ENCODE peak calls at places on chromosomes 12 and 14, in ten cellular contexts. J, P, C, Z, S, N, K, U, Y and M are unnamed samples.

GRCh38 chr14:96671218-96671617 is 126.0 kb upstream of the VRK1 start:
- DNase-seq in J (no peak), P (no peak), C (no peak), Z (no peak), S (no peak), N (no peak), K (no peak), U (no peak), Y (no peak), M (no peak)

GRCh38 chr12:42346603-42347002 is 20.6 kb downstream of the PPHLN1 start:
- DNase-seq in J (no peak), P (no peak), C (no peak), Z (no peak), S (no peak), N (no peak), K (no peak), U (no peak), Y (no peak), M (no peak)

GRCh38 chr12:124555168-124555928 is 12.1 kb downstream of the NCOR2 start:
- DNase-seq in J (no peak), P (no peak), C (no peak), Z (no peak), S (no peak), N (no peak), K (no peak), U (no peak), Y (no peak), M (no peak)

GRCh38 chr14:69711065-69711464 is 55.9 kb upstream of the SRSF5 start:
- DNase-seq in J (no peak), P (no peak), C (no peak), Z (peak; percentile 41), S (no peak), N (no peak), K (no peak), U (peak; percentile 33), Y (no peak), M (no peak)

GRCh38 chr12:57603758-57604453 is 718 bp upstream of the DTX3 start:
- DNase-seq in J (no peak), P (no peak), C (peak; percentile 89), Z (peak; percentile 78), S (no peak), N (peak; percentile 48), K (no peak), U (peak; percentile 63), Y (no peak), M (no peak)

GRCh38 chr12:54569072-54569471 is 19.4 kb downstream of the PPP1R1A start:
- DNase-seq in J (no peak), P (no peak), C (no peak), Z (no peak), S (no peak), N (no peak), K (no peak), U (no peak), Y (no peak), M (no peak)

GRCh38 chr12:70400124-70400523 is 34.0 kb downstream of the KCNMB4 start:
- DNase-seq in J (no peak), P (no peak), C (no peak), Z (no peak), S (no peak), N (no peak), K (no peak), U (no peak), Y (no peak), M (no peak)

GRCh38 chr14:24310666-24311604 is at the start of gene LTB4R:
- DNase-seq in J (no peak), P (no peak), C (no peak), Z (peak; percentile 90), S (peak; percentile 60), N (peak; percentile 81), K (no peak), U (peak; percentile 77), Y (peak; percentile 31), M (no peak)

GRCh38 chr14:58828298-58828697 is 190.5 kb downstream of the DACT1 start:
- DNase-seq in J (no peak), P (no peak), C (no peak), Z (no peak), S (no peak), N (no peak), K (no peak), U (no peak), Y (no peak), M (no peak)

GRCh38 chr14:58824106-58824505 is 186.3 kb downstream of the DACT1 start:
- DNase-seq in J (no peak), P (no peak), C (no peak), Z (peak; percentile 52), S (no peak), N (no peak), K (no peak), U (no peak), Y (no peak), M (no peak)

GRCh38 chr14:58824796-58825195 is 187.0 kb downstream of the DACT1 start:
- DNase-seq in J (no peak), P (no peak), C (no peak), Z (no peak), S (no peak), N (no peak), K (no peak), U (no peak), Y (no peak), M (no peak)

GRCh38 chr14:58829594-58829993 is 191.8 kb downstream of the DACT1 start:
- DNase-seq in J (no peak), P (peak; percentile 32), C (no peak), Z (peak; percentile 10), S (no peak), N (peak; percentile 29), K (no peak), U (peak; percentile 37), Y (peak; percentile 18), M (no peak)

DNA sequence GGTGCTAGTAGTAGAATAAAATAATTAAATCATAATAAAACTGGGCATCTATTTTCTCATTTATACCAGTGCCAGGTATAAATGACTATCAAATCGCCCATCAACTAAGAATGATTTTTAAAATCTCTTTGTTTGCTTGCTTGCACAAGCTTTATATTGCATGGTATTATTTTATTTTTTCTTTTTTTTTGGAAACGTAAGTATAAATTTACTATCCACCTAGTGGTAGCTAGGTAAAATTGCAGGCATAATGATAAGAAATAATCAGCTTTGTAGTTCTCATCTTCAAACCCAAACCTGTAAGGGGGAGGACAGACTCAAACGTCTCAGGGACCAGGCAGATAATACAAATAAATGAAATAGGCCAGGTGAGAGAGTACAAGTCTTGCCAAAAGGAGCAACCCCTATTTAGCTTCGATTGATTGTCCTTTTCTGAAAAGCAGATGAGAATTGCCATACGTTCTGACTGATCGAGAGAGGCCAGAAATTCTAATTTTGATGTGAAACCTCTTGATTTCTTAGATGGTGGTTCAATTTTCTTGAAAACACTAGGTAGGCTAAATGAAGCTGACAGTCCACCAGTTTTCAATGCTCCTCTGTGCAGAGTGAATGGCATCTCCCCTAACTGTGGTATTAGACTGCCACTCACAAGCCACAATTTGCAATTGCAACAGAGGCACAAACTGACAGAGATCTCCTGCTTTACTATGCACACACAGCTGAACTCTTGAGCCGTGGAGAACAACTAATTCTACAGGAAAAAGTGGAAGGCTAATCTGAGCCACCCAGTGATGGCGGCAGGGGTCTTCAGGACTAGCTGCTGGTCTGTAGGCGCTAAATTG is 189.3 kb downstream of the DACT1 start:
- DNase-seq in J (no peak), P (no peak), C (no peak), Z (no peak), S (peak; percentile 34), N (no peak), K (no peak), U (no peak), Y (no peak), M (no peak)
- TF ChIP-seq CTCF in J (peak; percentile 31), P (no peak), C (no peak), Z (no peak), S (no peak), N (peak; percentile 22), K (peak; percentile 59), U (peak; percentile 37), Y (peak; percentile 30), M (peak; percentile 45)

GRCh38 chr12:19129121-19129485 is 430 bp upstream of the PLEKHA5 start:
- DNase-seq in J (no peak), P (no peak), C (no peak), Z (no peak), S (no peak), N (peak; percentile 62), K (no peak), U (no peak), Y (no peak), M (no peak)

GRCh38 chr12:19131020-19131431 is 1.5 kb downstream of the PLEKHA5 start:
- DNase-seq in J (peak; percentile 10), P (peak; percentile 15), C (no peak), Z (peak; percentile 68), S (no peak), N (peak; percentile 56), K (no peak), U (peak; percentile 78), Y (no peak), M (no peak)

GRCh38 chr12:19130224-19131019 is 889 bp downstream of the PLEKHA5 start:
- DNase-seq in J (peak; percentile 54), P (peak; percentile 45), C (peak; percentile 73), Z (peak; percentile 62), S (peak; percentile 2), N (peak; percentile 45), K (peak; percentile 23), U (no peak), Y (no peak), M (no peak)

GRCh38 chr12:19127270-19127669 is 2.3 kb upstream of the PLEKHA5 start:
- DNase-seq in J (no peak), P (no peak), C (no peak), Z (no peak), S (no peak), N (no peak), K (no peak), U (no peak), Y (no peak), M (no peak)

GRCh38 chr12:19129486-19130223 is at the start of gene PLEKHA5:
- DNase-seq in J (peak; percentile 79), P (peak; percentile 79), C (peak; percentile 78), Z (peak; percentile 91), S (no peak), N (peak; percentile 70), K (peak; percentile 62), U (peak; percentile 64), Y (no peak), M (peak; percentile 88)
- TF ChIP-seq CTCF in J (no peak), P (no peak), C (no peak), Z (no peak), S (no peak), N (no peak), K (no peak), U (no peak), Y (peak; percentile 34), M (peak; percentile 42)

DNA sequence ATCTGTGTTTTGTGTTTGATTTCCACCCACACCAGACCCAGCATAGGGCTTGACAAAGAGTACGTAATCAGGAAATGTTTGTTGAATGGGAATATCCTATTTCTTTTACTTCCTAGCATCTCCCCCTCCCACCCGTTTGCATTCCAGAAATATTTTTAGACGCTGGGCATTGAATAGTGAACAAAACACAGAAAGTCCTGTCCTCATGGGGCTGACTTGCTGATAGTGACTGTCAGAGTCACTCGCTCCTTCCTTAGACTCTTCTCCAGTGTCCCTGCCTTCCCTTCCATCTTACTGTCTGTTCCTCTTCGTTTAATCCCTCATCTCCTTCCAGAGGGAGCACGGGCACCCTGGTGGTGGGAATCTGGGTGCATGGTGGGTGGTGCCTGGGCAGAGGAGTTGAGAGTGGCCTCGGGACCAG is 53.6 kb downstream of the SLC25A47 start:
- DNase-seq in J (peak; percentile 25), P (peak; percentile 53), C (no peak), Z (peak; percentile 56), S (peak; percentile 16), N (no peak), K (no peak), U (peak; percentile 15), Y (no peak), M (no peak)
- TF ChIP-seq CTCF in J (peak; percentile 23), P (no peak), C (no peak), Z (peak; percentile 41), S (no peak), N (no peak), K (peak; percentile 52), U (peak; percentile 23), Y (peak; percentile 34), M (peak; percentile 33)

GRCh38 chr12:85448548-85449139 is 168.6 kb downstream of the ALX1 start:
- DNase-seq in J (no peak), P (no peak), C (no peak), Z (peak; percentile 55), S (no peak), N (peak; percentile 32), K (no peak), U (peak; percentile 36), Y (no peak), M (no peak)
- TF ChIP-seq CTCF in J (peak; percentile 42), P (peak; percentile 33), C (peak; percentile 25), Z (peak; percentile 17), S (no peak), N (peak; percentile 45), K (peak; percentile 74), U (peak; percentile 40), Y (peak; percentile 29), M (peak; percentile 65)